ENCODE peak calls at places on chromosomes 16 and 17, in eight cellular contexts. Y is neuronal stem cell, L is fibroblast of lung, R is A549, G is suprapubic skin, D is heart right ventricle, F is stomach, Q is esophagus squamous epithelium. W is an unnamed sample. For H3K4me1, the result is how much of the 10 kb centered on the place peaks cover.

GRCh38 chr17:75909051-75909811 is 4.5 kb upstream of the MRPL38 start:
- DNase-seq in F (peak), Y (no peak), L (no peak), G (no peak), R (no peak), Q (no peak), D (no peak), W (no peak)

GRCh38 chr16:47695746-47696145 is 234.6 kb downstream of the PHKB start:
- DNase-seq in D (no peak), Y (no peak), R (no peak), G (no peak), Q (no peak), L (no peak), F (no peak), W (no peak)

GRCh38 chr17:39450051-39450450 is 1.0 kb downstream of the MED1 start:
- DNase-seq in Q (no peak), R (no peak), L (no peak), G (peak), F (no peak), Y (no peak), D (no peak), W (no peak)

GRCh38 chr17:1787301-1787902 is 25.5 kb downstream of the SERPINF1 start:
- DNase-seq in Y (no peak), R (peak), Q (no peak), F (peak), G (no peak), D (peak), L (peak), W (no peak)

GRCh38 chr17:74089869-74090464 is 113.5 kb upstream of the RPL38 start:
- DNase-seq in R (peak), Y (peak), D (no peak), G (no peak), Q (no peak), L (peak), F (peak), W (peak)

GRCh38 chr16:90012978-90013745 is 6.1 kb downstream of the DBNDD1 start:
- DNase-seq in R (no peak), G (no peak), Q (no peak), L (no peak), D (no peak), F (no peak), Y (no peak), W (no peak)

GRCh38 chr17:47235923-47236322 is 17.7 kb upstream of the ITGB3 start:
- DNase-seq in Q (no peak), R (no peak), G (no peak), D (no peak), F (no peak), Y (no peak), L (no peak), W (no peak)

GRCh38 chr17:37824534-37825485 is 80.0 kb upstream of the HNF1B start:
- DNase-seq in R (peak), Q (no peak), D (no peak), F (no peak), Y (no peak), L (peak), G (no peak), W (peak)

GRCh38 chr17:74337834-74338500 is 11.9 kb downstream of the KIF19 start:
- DNase-seq in G (no peak), R (no peak), D (no peak), Y (no peak), F (no peak), Q (no peak), L (no peak), W (peak)

GRCh38 chr17:70357196-70357595 is 187.9 kb downstream of the KCNJ2 start:
- DNase-seq in R (no peak), L (no peak), Y (peak), D (no peak), G (no peak), F (no peak), Q (no peak), W (no peak)

GRCh38 chr17:74972107-74972972 is at the start of gene HID1:
- DNase-seq in Y (peak), F (peak), L (no peak), R (peak), G (no peak), D (peak), Q (no peak), W (peak)

GRCh38 chr16:79247386-79247785 is 353.2 kb downstream of the MAF start:
- DNase-seq in D (no peak), L (no peak), R (no peak), F (no peak), G (no peak), Y (peak), Q (no peak), W (no peak)

GRCh38 chr17:1509255-1509943 is 7.0 kb downstream of the INPP5K start:
- DNase-seq in G (no peak), Q (no peak), Y (no peak), F (no peak), D (no peak), L (no peak), R (no peak), W (no peak)

DNA sequence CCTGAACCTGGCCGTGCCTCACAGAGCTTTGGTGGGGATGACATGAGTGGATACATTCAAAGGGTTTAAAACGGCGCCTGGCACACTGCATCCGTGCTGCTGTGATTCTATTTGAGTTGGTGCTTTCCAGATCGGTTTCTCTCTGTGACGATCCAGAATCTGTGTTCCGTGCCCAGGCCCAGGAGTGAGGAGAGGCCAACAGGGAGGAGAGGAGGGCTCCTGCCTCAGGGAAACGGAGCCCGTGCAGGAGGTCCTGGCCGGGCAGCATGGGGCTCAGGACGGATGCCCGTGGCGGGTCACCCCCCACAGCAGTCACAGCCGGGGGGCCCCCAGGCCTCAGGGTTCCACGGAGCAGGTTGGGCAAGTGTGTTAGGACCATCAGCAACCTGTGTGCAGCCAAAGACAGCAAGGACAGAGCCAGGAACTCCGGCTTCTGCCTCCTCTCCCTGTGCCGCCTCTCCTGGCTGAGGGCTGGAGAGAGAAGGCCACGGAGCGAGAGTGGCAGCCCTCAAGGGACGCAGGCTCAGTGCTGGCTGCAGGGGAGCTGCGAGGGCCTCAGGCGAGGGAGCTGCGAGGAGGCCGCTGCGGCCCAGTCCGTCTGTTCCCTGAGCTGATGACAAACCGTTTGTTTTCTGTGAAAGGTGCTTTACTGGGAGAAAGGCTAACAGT is 99.3 kb downstream of the METRNL start:
- DNase-seq in Q (no peak), F (no peak), R (no peak), G (no peak), Y (no peak), D (no peak), L (no peak), W (no peak)
- H3K4me1 ChIP-seq in Q (under half), F (under half), R (under half), G (under half), Y (under half), D (under half), L (under half), W (under half)

GRCh38 chr17:61393904-61394629 is 5.6 kb upstream of the TBX2 start:
- DNase-seq in Y (no peak), L (peak), G (no peak), F (no peak), R (no peak), Q (no peak), D (no peak), W (peak)
- H3K4me1 ChIP-seq in Y (under half), L (under half), G (under half), F (under half), R (under half), Q (under half), D (under half), W (under half)

GRCh38 chr17:57918017-57918895 is 37.0 kb downstream of the CUEDC1 start:
- DNase-seq in R (no peak), F (no peak), D (no peak), Y (no peak), Q (no peak), L (no peak), G (no peak), W (peak)
- H3K4me1 ChIP-seq in R (half or more), F (half or more), D (half or more), Y (half or more), Q (half or more), L (under half), G (half or more), W (half or more)

GRCh38 chr17:66817750-66818149 is 17.2 kb upstream of the CACNG5 start:
- DNase-seq in L (no peak), D (no peak), G (no peak), F (no peak), Q (no peak), Y (no peak), R (no peak), W (no peak)
- H3K4me1 ChIP-seq in L (under half), D (under half), G (under half), F (under half), Q (under half), Y (under half), R (under half), W (under half)

DNA sequence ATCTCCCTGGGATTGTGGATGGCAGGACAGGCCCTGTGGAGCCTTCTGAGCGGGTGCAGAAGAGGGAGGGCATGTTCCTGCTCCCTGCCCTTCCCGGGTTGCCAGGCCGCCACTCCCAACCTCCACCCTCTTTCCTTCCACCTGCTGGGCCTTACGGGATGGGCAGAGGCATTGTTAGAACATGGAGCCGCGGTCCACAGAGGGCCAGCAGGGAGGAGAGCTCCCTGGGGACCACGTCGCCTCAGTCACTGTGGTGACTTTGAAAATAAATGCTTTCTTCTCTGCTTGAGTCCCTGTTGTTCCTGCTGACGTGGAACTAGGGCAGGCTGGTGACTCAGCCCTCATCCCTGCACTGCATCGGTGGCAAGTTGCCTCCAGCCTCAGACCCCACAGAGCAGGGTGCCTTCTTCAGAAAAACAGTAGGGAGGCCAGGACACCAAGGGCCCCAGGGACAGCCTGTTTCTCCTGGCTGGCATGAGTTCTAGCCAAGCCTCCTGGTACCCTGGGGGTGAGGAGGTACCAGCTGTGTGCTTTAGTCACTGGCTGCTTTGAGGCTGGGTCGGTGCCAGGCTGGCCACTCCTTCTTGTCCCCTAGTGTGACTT is 224.9 kb downstream of the SEC14L1 start:
- DNase-seq in Y (no peak), G (no peak), L (peak), R (peak), F (peak), Q (no peak), D (peak), W (peak)
- H3K4me1 ChIP-seq in Y (under half), G (half or more), L (under half), R (half or more), F (half or more), Q (under half), D (half or more), W (under half)